ENCODE peak calls at places on chromosomes 6 and 20, in nine cellular contexts. H is GM12864, O is spleen, F is glutamatergic neuron, U is AG04450, P is IMR-90, J is lower lobe of right lung, S is body of pancreas, T is left ventricle myocardium inferior. A is an unnamed sample.
A peak's percentile ranks its signal among the peaks of the same experiment; 100 is the strongest.

GRCh38 chr6:41367700-41368099 is 32.3 kb downstream of the NCR2 start:
- DNase-seq in H (no peak), O (no peak), F (peak; percentile 86), U (peak; percentile 13), P (peak; percentile 48), J (no peak), S (peak; percentile 35), T (peak; percentile 28), A (peak; percentile 25)

GRCh38 chr6:139776051-139776450 is 401.6 kb upstream of the CITED2 start:
- DNase-seq in H (no peak), O (no peak), F (no peak), U (no peak), P (no peak), J (no peak), S (peak; percentile 27), T (no peak), A (no peak)

GRCh38 chr6:9131616-9132015 is 696.3 kb upstream of the SLC35B3 start:
- DNase-seq in H (no peak), O (no peak), F (no peak), U (no peak), P (peak; percentile 6), J (peak; percentile 64), S (peak; percentile 59), T (no peak), A (no peak)

GRCh38 chr6:89145461-89145961 is 344 bp upstream of the PM20D2 start:
- DNase-seq in H (peak; percentile 52), O (no peak), F (no peak), U (no peak), P (peak; percentile 15), J (no peak), S (peak; percentile 30), T (no peak), A (no peak)

GRCh38 chr20:40255368-40255767 is 433.7 kb downstream of the MAFB start:
- DNase-seq in H (no peak), O (no peak), F (no peak), U (no peak), P (no peak), J (no peak), S (no peak), T (no peak), A (no peak)

GRCh38 chr6:25173951-25174474 is 105.2 kb upstream of the CARMIL1 start:
- DNase-seq in H (no peak), O (no peak), F (no peak), U (peak; percentile 91), P (peak; percentile 99), J (no peak), S (peak; percentile 26), T (no peak), A (peak; percentile 93)

GRCh38 chr20:8399963-8400362 is 267.9 kb downstream of the PLCB1 start:
- DNase-seq in H (peak; percentile 80), O (no peak), F (no peak), U (no peak), P (no peak), J (no peak), S (no peak), T (no peak), A (no peak)

GRCh38 chr20:25310268-25310920 is 62.5 kb downstream of the PYGB start:
- DNase-seq in H (peak; percentile 50), O (peak; percentile 75), F (peak; percentile 63), U (peak; percentile 82), P (peak; percentile 96), J (peak; percentile 58), S (peak; percentile 72), T (no peak), A (peak; percentile 98)

GRCh38 chr6:146297815-146298214 is 245.8 kb upstream of the RAB32 start:
- DNase-seq in H (no peak), O (no peak), F (no peak), U (no peak), P (no peak), J (no peak), S (no peak), T (no peak), A (no peak)

GRCh38 chr20:57391439-57392129 is 388 bp downstream of the RBM38 start:
- DNase-seq in H (no peak), O (peak; percentile 92), F (peak; percentile 37), U (no peak), P (no peak), J (peak; percentile 66), S (no peak), T (no peak), A (no peak)

GRCh38 chr6:142805042-142805441 is 139.9 kb downstream of the HIVEP2 start:
- DNase-seq in H (no peak), O (no peak), F (no peak), U (no peak), P (no peak), J (no peak), S (no peak), T (no peak), A (no peak)

GRCh38 chr6:107485157-107485556 is 4.8 kb upstream of the SOBP start:
- DNase-seq in H (no peak), O (no peak), F (no peak), U (no peak), P (no peak), J (no peak), S (no peak), T (no peak), A (no peak)

GRCh38 chr6:35017461-35018183 is 123.5 kb downstream of the TCP11 start:
- DNase-seq in H (no peak), O (no peak), F (no peak), U (no peak), P (no peak), J (peak; percentile 62), S (peak; percentile 37), T (peak; percentile 58), A (no peak)

GRCh38 chr20:23415958-23416583 is 5.2 kb downstream of the NAPB start:
- DNase-seq in H (no peak), O (no peak), F (no peak), U (no peak), P (no peak), J (no peak), S (no peak), T (no peak), A (no peak)

DNA sequence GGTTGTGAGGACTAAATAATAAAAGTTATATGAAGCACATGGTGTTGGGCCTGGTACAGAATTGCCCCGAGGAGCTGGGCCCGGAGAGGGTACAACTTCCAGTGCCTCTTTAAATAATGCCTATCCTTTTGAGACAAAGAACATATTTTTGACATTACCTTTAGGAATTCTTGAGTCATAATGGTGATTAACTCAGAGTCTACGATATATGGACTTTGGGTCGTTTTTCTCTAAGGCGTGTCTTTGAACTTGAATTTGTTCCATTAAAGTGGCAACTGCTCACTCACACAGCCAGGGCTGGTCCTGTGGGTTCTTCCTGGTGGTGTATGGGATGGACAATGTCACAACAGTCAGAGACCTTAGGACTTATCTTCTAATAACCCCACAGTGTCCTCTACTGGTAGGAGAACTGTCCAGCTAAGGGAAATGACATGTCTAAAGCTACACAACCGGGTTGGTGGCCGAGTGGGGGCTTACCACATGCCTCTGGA is 106.5 kb downstream of the CDC5L start:
- DNase-seq in H (no peak), O (no peak), F (no peak), U (peak; percentile 15), P (peak; percentile 76), J (no peak), S (no peak), T (no peak), A (peak; percentile 80)
- TF ChIP-seq CTCF in H (no peak), O (no peak), F (no peak), U (peak; percentile 32), P (peak; percentile 24), J (no peak), S (no peak), T (peak; percentile 16), A (peak; percentile 64)

DNA sequence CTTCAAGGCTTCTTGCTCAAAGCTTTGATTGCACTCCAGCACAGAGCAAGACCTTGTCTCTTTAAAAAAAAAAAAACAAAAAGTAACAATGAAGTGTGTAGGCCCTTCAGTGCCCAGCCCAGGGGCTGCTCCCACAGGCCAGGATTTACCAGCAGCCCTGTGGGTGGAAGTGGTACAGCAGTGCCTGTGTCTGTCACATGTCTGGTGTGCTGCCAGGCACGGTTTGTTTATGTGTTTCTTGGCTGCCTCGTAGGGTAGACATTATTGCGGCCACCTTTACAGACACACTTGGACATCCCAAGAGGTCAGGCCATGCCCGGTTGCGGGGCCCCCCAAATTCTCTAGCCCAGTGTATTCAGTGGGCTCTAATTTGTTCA is 12.7 kb downstream of the DYNLRB1 start:
- DNase-seq in H (no peak), O (peak; percentile 34), F (no peak), U (no peak), P (no peak), J (peak; percentile 81), S (peak; percentile 40), T (peak; percentile 74), A (no peak)
- TF ChIP-seq CTCF in H (no peak), O (no peak), F (no peak), U (no peak), P (no peak), J (no peak), S (no peak), T (peak; percentile 49), A (no peak)

DNA sequence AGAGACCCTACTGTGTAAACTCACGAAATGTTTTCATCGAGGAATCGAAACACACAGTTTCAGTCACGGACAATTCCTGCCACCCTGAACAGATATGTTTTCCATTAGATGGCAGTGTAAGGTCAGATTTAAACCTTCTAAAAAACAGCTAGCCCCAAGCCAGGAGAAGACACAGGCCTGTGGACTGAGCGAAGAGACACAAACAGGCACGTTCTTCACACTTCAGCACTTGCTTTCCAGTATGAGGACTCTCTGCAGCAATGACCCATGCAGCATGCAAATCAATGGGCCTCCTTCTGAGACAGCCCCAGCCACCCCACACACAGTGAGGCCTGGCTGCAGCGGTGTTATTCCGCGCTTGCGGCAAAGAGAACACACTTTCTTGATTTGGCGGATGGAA is 31.9 kb downstream of the HUS1B start:
- DNase-seq in H (peak; percentile 66), O (no peak), F (no peak), U (peak; percentile 15), P (peak; percentile 51), J (no peak), S (no peak), T (no peak), A (peak; percentile 66)
- TF ChIP-seq CTCF in H (no peak), O (no peak), F (no peak), U (peak; percentile 42), P (peak; percentile 43), J (peak; percentile 24), S (no peak), T (peak; percentile 50), A (peak; percentile 71)

GRCh38 chr6:3033652-3034051 is 34.0 kb downstream of the NQO2 start:
- DNase-seq in H (no peak), O (no peak), F (no peak), U (no peak), P (no peak), J (no peak), S (no peak), T (no peak), A (no peak)

GRCh38 chr6:3035397-3035796 is 32.9 kb upstream of the RIPK1 start:
- DNase-seq in H (no peak), O (no peak), F (no peak), U (no peak), P (no peak), J (no peak), S (no peak), T (no peak), A (no peak)

GRCh38 chr6:3032986-3033385 is 33.3 kb downstream of the NQO2 start:
- DNase-seq in H (no peak), O (no peak), F (no peak), U (no peak), P (peak; percentile 61), J (no peak), S (no peak), T (no peak), A (peak; percentile 33)

GRCh38 chr6:3026811-3027626 is 27.3 kb downstream of the NQO2 start:
- DNase-seq in H (peak; percentile 91), O (no peak), F (no peak), U (no peak), P (peak; percentile 72), J (no peak), S (peak; percentile 46), T (no peak), A (no peak)

GRCh38 chr6:3031857-3032256 is 32.2 kb downstream of the NQO2 start:
- DNase-seq in H (no peak), O (no peak), F (no peak), U (no peak), P (no peak), J (no peak), S (no peak), T (no peak), A (no peak)
- TF ChIP-seq CTCF in H (no peak), O (no peak), F (no peak), U (no peak), P (no peak), J (no peak), S (no peak), T (no peak), A (no peak)

A was measured in HFFc6.